ENCODE peak calls at places on chromosomes 1 and 21, in ten cellular contexts. V is adrenal gland; L is kidney epithelial cell; R is colonic mucosa; X is HAP-1; M is right atrium auricular region; A is tibial nerve; P is cardiac muscle cell; U is prostate gland; G is CD8-positive, alpha-beta T cell. O is an unnamed sample. For H3K36me3, the result is how much of the 10 kb centered on the place peaks cover.

GRCh38 chr1:243322326-243322725 is 66.5 kb downstream of the SDCCAG8 start:
- DNase-seq in G (no peak), U (no peak), V (no peak), M (no peak), A (no peak), R (no peak), P (no peak), X (no peak), L (no peak), O (no peak)

GRCh38 chr1:189237008-189237407 is 1240.7 kb downstream of the BRINP3 start:
- DNase-seq in A (no peak), M (no peak), X (no peak), G (no peak), R (no peak), U (no peak), V (no peak), L (no peak), P (no peak), O (no peak)

GRCh38 chr1:244918422-244919319 is 54.3 kb upstream of the HNRNPU start:
- DNase-seq in U (peak), P (peak), G (peak), M (no peak), A (no peak), X (peak), R (peak), L (no peak), V (peak), O (peak)

GRCh38 chr1:203706444-203706843 is 58.5 kb upstream of the LAX1 start:
- DNase-seq in R (no peak), X (no peak), P (no peak), G (no peak), V (no peak), L (no peak), U (no peak), M (no peak), A (no peak), O (no peak)

GRCh38 chr1:77504986-77505385 is 177.5 kb downstream of the ZZZ3 start:
- DNase-seq in L (no peak), V (no peak), P (no peak), U (no peak), R (no peak), G (no peak), A (no peak), X (no peak), M (no peak), O (no peak)

GRCh38 chr1:20439282-20439681 is 46.7 kb downstream of the CAMK2N1 start:
- DNase-seq in V (no peak), X (no peak), M (no peak), A (no peak), G (no peak), P (peak), R (no peak), L (no peak), U (no peak), O (peak)

GRCh38 chr1:82733645-82734044 is 932.9 kb downstream of the ADGRL2 start:
- DNase-seq in U (no peak), L (no peak), A (no peak), M (no peak), R (no peak), P (no peak), V (no peak), X (no peak), G (no peak), O (no peak)

GRCh38 chr1:238468068-238468467 is 577.3 kb upstream of the ZP4 start:
- DNase-seq in V (no peak), G (no peak), P (no peak), U (no peak), R (no peak), L (no peak), A (no peak), M (no peak), X (no peak), O (no peak)

GRCh38 chr1:187096689-187097088 is 267.9 kb downstream of the PLA2G4A start:
- DNase-seq in U (no peak), L (no peak), G (no peak), A (no peak), X (no peak), P (no peak), V (peak), M (no peak), R (no peak), O (no peak)

GRCh38 chr1:156660752-156661112 is 16.5 kb downstream of the NES start:
- DNase-seq in L (no peak), A (no peak), R (no peak), P (no peak), X (no peak), M (no peak), G (no peak), V (no peak), U (no peak), O (peak)

GRCh38 chr1:156659994-156660751 is 17.0 kb downstream of the NES start:
- DNase-seq in V (peak), M (peak), X (peak), U (peak), A (peak), L (peak), G (peak), R (peak), P (peak), O (peak)

GRCh38 chr1:156662588-156663055 is 14.6 kb downstream of the NES start:
- DNase-seq in M (no peak), P (no peak), R (no peak), U (no peak), X (no peak), A (no peak), L (no peak), V (no peak), G (no peak), O (no peak)

GRCh38 chr1:156663178-156663577 is 14.0 kb downstream of the NES start:
- DNase-seq in L (no peak), P (peak), M (peak), A (no peak), G (no peak), V (no peak), R (no peak), U (no peak), X (no peak), O (peak)

DNA sequence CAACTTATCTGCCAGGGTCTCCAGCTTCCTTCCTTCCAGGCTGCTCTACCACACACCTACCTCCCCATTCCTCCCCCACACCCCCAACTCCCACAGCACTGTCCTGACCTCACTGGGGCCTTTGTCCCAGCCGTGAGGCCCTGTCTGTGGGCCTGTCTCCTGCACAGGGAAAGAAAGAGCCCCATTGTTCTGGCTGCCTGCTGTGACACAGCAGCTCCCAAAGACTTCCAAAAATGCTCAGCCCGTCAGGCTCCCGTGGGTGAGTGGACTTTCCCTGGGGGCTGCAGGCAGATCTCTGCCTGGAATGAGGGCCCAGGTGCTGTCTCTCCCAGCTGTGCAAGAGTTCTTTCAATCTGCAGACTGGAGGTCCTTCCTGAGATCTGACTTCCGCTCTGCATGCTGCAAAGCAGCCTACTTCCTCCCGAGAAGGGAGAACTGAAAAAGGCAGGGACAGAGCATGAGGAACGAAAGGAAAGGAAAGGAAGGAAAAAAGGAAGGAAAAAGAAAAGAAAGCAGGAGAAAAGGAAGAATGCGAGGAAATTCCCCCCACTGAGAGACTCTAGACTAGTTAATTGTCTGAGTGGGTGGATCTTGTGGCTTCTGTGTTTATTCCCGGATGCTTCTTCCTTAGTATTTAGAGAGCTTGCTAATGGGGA is 15.1 kb downstream of the NES start:
- DNase-seq in U (no peak), A (no peak), L (no peak), R (no peak), X (no peak), G (no peak), V (no peak), P (no peak), M (no peak), O (no peak)
- H3K4me3 ChIP-seq in U (no peak), A (no peak), L (no peak), R (no peak), X (no peak), G (no peak), V (no peak), P (no peak), M (no peak), O (no peak)

GRCh38 chr1:201793306-201793925 is 35.5 kb upstream of the IPO9 start:
- DNase-seq in L (no peak), G (no peak), U (no peak), M (no peak), P (no peak), R (no peak), V (no peak), A (no peak), X (no peak), O (no peak)
- H3K36me3 ChIP-seq in L (under half), G (under half), U (under half), M (under half), P (half or more), R (under half), V (under half), A (under half), X (under half), O (under half)

DNA sequence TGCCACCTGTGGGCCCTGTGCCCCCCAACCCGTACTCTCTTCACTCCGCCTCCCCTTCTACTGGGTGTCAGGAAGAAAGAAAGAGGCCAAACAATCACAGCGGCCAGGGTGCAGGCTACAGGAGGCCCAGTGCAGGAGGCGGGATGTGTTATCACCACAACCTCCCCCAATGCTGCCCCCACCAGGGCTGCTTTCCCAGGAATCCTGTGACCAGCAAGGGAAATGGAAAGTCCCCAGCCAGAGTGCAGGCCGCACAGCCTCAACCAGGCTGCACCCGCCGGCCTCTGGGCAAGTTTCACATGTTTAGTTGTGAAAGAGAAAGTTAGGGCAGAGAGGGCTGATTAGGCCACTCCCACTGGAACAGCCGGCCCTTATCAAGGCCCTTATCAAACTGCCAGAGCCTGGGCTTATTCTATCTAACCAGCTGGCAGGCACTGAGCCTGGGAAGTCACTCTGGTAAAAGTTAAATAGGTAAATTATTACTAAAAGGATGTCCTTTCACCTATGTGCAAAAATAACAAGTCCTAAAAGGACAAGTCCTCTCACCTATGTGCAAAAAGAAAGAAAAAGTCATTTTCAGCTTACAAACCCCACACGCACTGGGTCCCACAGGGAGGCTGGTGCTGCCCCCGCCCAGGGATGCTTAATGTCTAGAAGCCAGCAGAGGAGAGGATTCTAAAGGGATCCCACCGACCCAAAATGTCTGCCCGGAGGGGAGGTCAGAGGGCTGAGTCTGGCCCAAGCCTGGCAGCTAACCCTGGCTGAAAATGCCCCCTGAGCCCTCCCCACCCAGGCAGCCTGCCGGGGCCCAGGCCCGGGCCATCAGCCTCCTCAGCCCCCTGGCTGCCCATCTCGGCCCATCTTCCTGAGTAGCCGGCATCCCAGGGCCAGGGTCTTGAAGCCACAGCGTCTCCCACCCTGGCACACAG is 33.7 kb downstream of the ACOT7 start:
- DNase-seq in A (no peak), R (peak), M (peak), V (peak), P (peak), U (peak), X (no peak), L (peak), G (peak), O (peak)
- H3K4me3 ChIP-seq in A (no peak), R (peak), M (no peak), V (no peak), P (no peak), U (no peak), X (no peak), L (no peak), G (peak), O (no peak)

GRCh38 chr21:36319767-36320420 is at the start of gene MORC3:
- DNase-seq in G (peak), R (peak), U (peak), P (peak), X (peak), V (peak), M (peak), A (peak), L (peak), O (peak)

GRCh38 chr21:36323032-36323431 is 3.0 kb downstream of the MORC3 start:
- DNase-seq in M (peak), V (no peak), P (no peak), R (no peak), G (no peak), U (no peak), A (no peak), L (no peak), X (no peak), O (no peak)

GRCh38 chr21:36322083-36322424 is 2.1 kb downstream of the MORC3 start:
- DNase-seq in G (no peak), U (no peak), X (no peak), L (no peak), P (no peak), M (no peak), R (no peak), V (no peak), A (no peak), O (no peak)

GRCh38 chr21:36320421-36321324 is 676 bp downstream of the MORC3 start:
- DNase-seq in L (no peak), G (no peak), R (peak), A (peak), U (peak), X (peak), M (peak), P (peak), V (peak), O (peak)

GRCh38 chr21:36321325-36322082 is 1.5 kb downstream of the MORC3 start:
- DNase-seq in L (no peak), G (no peak), V (peak), A (no peak), U (peak), M (peak), X (peak), P (peak), R (no peak), O (peak)
- H3K36me3 ChIP-seq in L (under half), G (under half), V (under half), A (under half), U (under half), M (under half), X (under half), P (under half), R (under half), O (under half)

DNA sequence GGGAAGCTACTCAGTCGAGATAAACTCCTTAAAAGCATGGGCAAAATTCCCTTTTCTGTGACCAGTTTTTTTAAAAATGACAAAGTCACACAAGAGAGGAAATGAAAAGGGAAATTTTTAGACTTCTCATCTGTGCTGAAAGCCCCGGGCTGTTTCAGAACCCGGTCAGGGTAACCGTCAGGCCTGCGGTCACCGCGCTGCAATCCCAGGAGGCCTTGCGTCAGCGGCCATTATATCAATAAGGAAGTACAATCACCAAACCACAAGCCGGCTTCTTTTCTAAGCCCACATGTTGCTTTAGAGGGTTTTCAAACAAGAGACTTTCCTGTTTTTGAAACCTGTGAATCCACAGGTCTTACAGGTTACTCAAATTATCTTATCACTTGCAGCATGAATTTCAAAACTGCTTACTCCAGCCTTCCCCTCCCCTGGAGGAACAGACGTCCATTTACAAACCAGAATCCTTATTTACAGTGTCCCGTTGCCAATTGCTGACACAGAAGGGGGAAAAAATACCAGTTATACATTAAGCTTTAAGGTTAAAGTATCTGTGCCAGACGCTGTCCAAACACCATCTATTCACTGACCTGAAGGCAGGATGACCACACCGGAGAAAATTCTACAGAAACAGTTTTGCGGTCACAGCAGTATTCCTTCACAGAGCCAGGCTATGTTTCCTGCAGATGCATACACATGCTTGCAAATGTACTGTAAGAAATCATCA is 165.3 kb downstream of the TOMM20 start:
- DNase-seq in V (peak), X (no peak), M (peak), L (no peak), R (peak), P (no peak), G (peak), U (peak), A (peak), O (no peak)
- H3K4me3 ChIP-seq in V (no peak), X (no peak), M (no peak), L (peak), R (no peak), P (no peak), G (peak), U (no peak), A (no peak), O (no peak)

DNA sequence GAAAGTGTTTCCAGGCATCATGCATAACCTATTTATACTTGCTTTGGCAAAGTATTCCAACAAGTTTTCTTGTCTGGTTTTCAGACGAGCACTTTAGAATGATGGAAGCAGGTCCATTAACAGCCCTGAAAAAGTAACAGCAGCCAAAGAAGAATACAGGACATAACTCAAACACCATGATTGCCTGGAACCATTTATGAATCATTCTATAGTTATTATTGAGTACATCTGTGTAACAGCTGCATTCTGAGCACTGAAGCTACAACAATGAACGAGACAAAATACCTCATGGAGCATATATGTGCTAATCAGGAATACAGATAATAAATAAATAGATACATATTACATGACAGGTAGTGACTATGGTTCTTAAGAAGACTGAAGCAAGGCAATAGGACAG is 12.6 kb downstream of the IL10RB start:
- DNase-seq in P (no peak), M (no peak), G (no peak), A (no peak), R (no peak), U (no peak), V (no peak), X (no peak), L (no peak), O (no peak)
- H3K36me3 ChIP-seq in P (under half), M (under half), G (under half), A (under half), R (under half), U (under half), V (under half), X (under half), L (under half), O (under half)